ENCODE peak calls at places on chromosomes 6 and 20, in seven cellular contexts. Y is transverse colon, T is astrocyte of the spinal cord, X is tibial nerve, R is fibroblast of mammary gland, D is cardiac muscle cell, Q is testis. N is an unnamed sample.

GRCh38 chr6:92460133-92460532 is 959.2 kb downstream of the EPHA7 start:
- DNase-seq in D (no peak), X (no peak), Q (no peak), Y (no peak), T (no peak), R (no peak), N (no peak)

GRCh38 chr6:19492631-19493030 is 344.5 kb upstream of the ID4 start:
- DNase-seq in Q (no peak), Y (no peak), R (no peak), T (no peak), D (no peak), X (no peak), N (no peak)

GRCh38 chr20:43853174-43853803 is 61.4 kb upstream of the TOX2 start:
- DNase-seq in X (no peak), D (no peak), T (peak), Y (no peak), Q (no peak), R (peak), N (no peak)

GRCh38 chr20:23826541-23827018 is at the start of gene CST2:
- DNase-seq in R (peak), X (no peak), Y (no peak), T (no peak), D (no peak), Q (no peak), N (no peak)

GRCh38 chr6:34055223-34055933 is 90.5 kb downstream of the GRM4 start:
- DNase-seq in T (peak), D (peak), Y (peak), X (peak), R (peak), Q (peak), N (peak)

GRCh38 chr6:107030151-107030550 is 2.2 kb downstream of the MTRES1 start:
- DNase-seq in Q (no peak), Y (no peak), D (no peak), R (peak), X (no peak), T (no peak), N (no peak)

GRCh38 chr6:25703005-25703404 is 51.0 kb downstream of the SCGN start:
- DNase-seq in Q (no peak), Y (no peak), D (no peak), T (no peak), R (no peak), X (no peak), N (no peak)

GRCh38 chr20:776165-776564 is 7.9 kb upstream of the SLC52A3 start:
- DNase-seq in D (no peak), Y (no peak), X (no peak), T (no peak), R (no peak), Q (no peak), N (no peak)

GRCh38 chr6:1063671-1064355 is 248.1 kb upstream of the FOXQ1 start:
- DNase-seq in X (no peak), Y (no peak), D (no peak), R (peak), T (peak), Q (no peak), N (no peak)

GRCh38 chr20:63592661-63593060 is 18.6 kb upstream of the HELZ2 start:
- DNase-seq in X (no peak), R (no peak), D (no peak), Q (no peak), T (no peak), Y (no peak), N (no peak)

GRCh38 chr6:142693446-142693845 is 251.5 kb downstream of the HIVEP2 start:
- DNase-seq in T (peak), Q (no peak), D (no peak), Y (no peak), R (peak), X (no peak), N (no peak)

GRCh38 chr6:74657033-74657432 is 548.8 kb downstream of the COL12A1 start:
- DNase-seq in X (no peak), R (no peak), D (no peak), Q (no peak), T (peak), Y (no peak), N (no peak)

GRCh38 chr20:53738039-53738944 is 144.7 kb upstream of the ZNF217 start:
- DNase-seq in Y (peak), D (peak), R (peak), Q (peak), X (peak), T (peak), N (peak)

GRCh38 chr20:53981752-53982437 is 88.5 kb downstream of the BCAS1 start:
- DNase-seq in R (peak), Q (no peak), D (no peak), X (no peak), T (no peak), Y (no peak), N (no peak)

GRCh38 chr6:168648240-168648639 is 207.3 kb downstream of the SMOC2 start:
- DNase-seq in T (no peak), Q (peak), Y (no peak), R (no peak), D (no peak), X (no peak), N (no peak)

GRCh38 chr6:111973897-111974639 is 79.8 kb upstream of the CCN6 start:
- DNase-seq in R (peak), X (no peak), Q (no peak), T (peak), Y (no peak), D (no peak), N (no peak)

GRCh38 chr20:24362080-24362479 is 107.3 kb upstream of the SYNDIG1 start:
- DNase-seq in D (no peak), Q (no peak), X (no peak), Y (no peak), R (no peak), T (no peak), N (no peak)

GRCh38 chr6:113009682-113010081 is 662.6 kb downstream of the RFPL4B start:
- DNase-seq in X (no peak), D (no peak), T (peak), R (no peak), Y (no peak), Q (no peak), N (no peak)

GRCh38 chr6:48664850-48665249 is 553.9 kb upstream of the PTCHD4 start:
- DNase-seq in R (peak), D (no peak), Q (no peak), X (no peak), T (peak), Y (no peak), N (peak)

GRCh38 chr20:19253316-19253715 is 40.9 kb downstream of the SLC24A3 start:
- DNase-seq in D (no peak), T (no peak), R (peak), Q (no peak), X (no peak), Y (no peak), N (no peak)

GRCh38 chr20:50579511-50579910 is 69.3 kb downstream of the PTPN1 start:
- DNase-seq in D (no peak), T (no peak), Y (no peak), Q (no peak), X (no peak), R (no peak), N (no peak)

GRCh38 chr20:17845701-17846475 is 122.7 kb downstream of the SNX5 start:
- DNase-seq in D (no peak), T (no peak), Q (no peak), R (no peak), X (no peak), Y (peak), N (no peak)

GRCh38 chr6:6517059-6517458 is 71.5 kb upstream of the LY86 start:
- DNase-seq in X (no peak), Q (no peak), T (no peak), R (no peak), Y (no peak), D (no peak), N (no peak)

GRCh38 chr20:63699466-63700198 is 3.2 kb downstream of the TNFRSF6B start:
- DNase-seq in X (peak), T (no peak), D (no peak), R (no peak), Q (no peak), Y (no peak), N (no peak)

GRCh38 chr6:110067837-110068591 is 89.9 kb downstream of the GPR6 start:
- DNase-seq in Q (no peak), R (no peak), D (peak), Y (no peak), T (peak), X (no peak), N (no peak)

GRCh38 chr20:61662226-61662945 is 403.3 kb downstream of the TAF4 start:
- DNase-seq in D (no peak), R (no peak), T (no peak), Q (no peak), X (no peak), Y (no peak), N (no peak)

GRCh38 chr20:51563597-51564332 is 21.2 kb upstream of the NFATC2 start:
- DNase-seq in Y (peak), X (peak), T (peak), D (peak), Q (peak), R (peak), N (peak)

GRCh38 chr20:25090492-25091429 is 8.8 kb upstream of the VSX1 start:
- DNase-seq in X (no peak), D (no peak), T (no peak), R (no peak), Y (peak), Q (no peak), N (no peak)

GRCh38 chr20:8043687-8044278 is 24.2 kb upstream of the TMX4 start:
- DNase-seq in Q (no peak), X (peak), D (peak), Y (no peak), T (peak), R (peak), N (no peak)

GRCh38 chr6:134810402-134810801 is 139.5 kb downstream of the ALDH8A1 start:
- DNase-seq in R (peak), Q (no peak), T (no peak), D (no peak), X (no peak), Y (no peak), N (no peak)

GRCh38 chr6:33207569-33208088 is 671 bp upstream of the RING1 start:
- DNase-seq in Q (peak), D (peak), X (peak), Y (peak), T (peak), R (peak), N (no peak)

GRCh38 chr6:44128020-44128917 is 915 bp downstream of the TMEM63B start:
- DNase-seq in Q (peak), X (peak), T (no peak), R (peak), D (peak), Y (peak), N (no peak)

DNA sequence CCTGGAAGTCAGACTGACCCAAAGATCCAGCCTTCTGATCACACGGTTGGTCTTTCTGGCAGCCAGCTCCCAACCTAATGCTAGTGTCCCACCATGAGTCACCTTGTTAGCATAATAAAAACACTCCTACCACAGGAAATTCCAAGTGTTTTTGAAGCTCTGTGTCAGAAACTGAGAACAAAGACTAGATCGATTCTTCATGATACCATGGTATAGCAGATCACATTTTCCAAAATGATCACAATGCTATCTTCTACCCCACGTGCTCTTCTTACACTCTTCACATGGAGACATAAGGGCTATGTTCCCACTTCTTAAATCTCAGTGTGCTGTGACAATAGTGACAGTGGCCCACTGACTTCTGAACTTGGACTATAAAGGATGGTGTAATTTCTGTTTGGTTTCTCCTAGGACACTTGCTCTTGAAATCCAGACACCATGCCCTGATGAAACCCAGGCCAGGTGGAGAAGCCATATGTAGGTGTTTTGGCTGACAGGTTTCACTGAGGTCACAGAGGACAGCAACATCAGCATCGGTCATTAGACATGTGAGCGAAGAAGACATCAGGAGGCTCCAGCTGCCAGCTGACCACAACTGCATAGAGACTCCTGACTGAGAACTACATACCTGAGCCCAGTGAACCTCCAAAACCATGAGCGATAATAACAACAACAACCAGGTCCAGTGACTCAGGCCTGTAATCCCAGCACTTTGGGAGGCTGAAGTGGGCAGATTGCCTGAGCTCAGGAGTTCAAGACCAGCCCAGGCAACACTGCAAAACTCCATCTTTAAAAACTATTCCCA is 57.5 kb downstream of the MKKS start:
- DNase-seq in D (no peak), Y (no peak), T (peak), R (peak), Q (no peak), X (no peak), N (no peak)
- H3K4me3 ChIP-seq in D (no peak), Y (no peak), T (no peak), R (no peak), Q (no peak), X (no peak), N (no peak)

DNA sequence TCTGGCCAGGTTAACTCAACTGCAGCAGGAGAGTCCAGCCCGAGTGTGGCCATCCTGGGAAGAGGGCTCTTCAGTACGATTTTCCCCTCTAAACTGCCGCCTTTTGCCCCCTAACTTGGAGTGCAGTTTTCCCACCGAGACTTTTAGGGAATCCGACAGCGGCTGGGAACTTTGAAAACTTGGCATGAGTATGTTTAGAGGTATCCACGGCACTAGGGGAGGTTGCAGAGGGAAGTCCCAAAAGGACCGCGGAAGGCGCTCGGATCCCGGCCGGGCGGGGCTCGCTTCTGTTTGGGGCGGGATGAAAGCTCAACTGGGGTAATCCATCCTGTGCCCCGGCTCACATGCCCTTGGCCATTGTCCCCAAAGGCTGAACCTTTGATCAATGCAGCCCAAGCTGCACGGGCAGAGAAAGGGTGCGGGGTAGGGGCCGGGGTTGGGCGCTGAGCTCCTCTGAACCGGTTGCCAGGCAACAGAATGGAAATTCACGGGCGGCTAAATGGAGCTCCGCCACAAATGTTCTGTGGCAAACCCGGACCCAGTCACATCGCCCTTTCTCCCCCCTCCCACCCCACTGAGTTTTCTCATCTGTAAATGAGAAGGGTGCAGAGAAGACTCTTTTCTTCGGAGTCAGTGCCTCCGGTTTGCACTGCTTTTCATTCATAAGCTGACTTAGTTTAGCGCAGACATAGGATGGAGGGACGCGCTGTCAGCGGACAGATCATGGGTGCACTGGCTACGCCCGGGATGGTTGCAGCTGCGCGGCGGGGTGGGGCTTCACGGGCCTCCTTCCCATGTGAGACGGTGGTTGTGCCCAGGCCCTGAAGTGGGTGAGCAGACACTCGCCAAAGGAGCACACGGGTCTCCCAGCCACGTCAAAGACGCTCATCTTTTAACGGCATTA is 2.3 kb downstream of the BMP6 start:
- DNase-seq in D (peak), T (no peak), Q (peak), R (no peak), Y (peak), X (no peak), N (no peak)
- H3K4me3 ChIP-seq in D (peak), T (peak), Q (peak), R (peak), Y (no peak), X (peak), N (peak)

DNA sequence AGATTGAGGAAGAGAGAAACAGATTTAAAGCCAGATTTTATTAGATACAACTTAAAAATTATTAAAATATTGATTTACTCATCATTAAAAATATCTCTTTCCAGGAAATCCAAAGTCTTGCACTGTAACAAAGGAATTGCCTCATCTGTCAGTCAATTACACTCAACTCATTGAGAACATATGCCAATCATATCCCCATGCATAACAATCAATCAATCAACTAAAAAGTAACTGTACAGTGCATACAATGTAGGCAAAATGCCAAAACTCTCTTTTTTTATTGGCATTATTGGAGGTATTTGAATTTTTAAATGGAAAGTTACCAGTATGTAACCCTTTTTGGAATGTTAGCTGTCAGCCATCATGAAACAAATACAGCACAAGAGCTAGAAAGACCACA is 45.3 kb upstream of the FAM83B start:
- DNase-seq in X (no peak), R (no peak), D (no peak), T (no peak), Q (no peak), Y (no peak), N (no peak)
- H3K4me3 ChIP-seq in X (no peak), R (no peak), D (no peak), T (no peak), Q (no peak), Y (no peak), N (peak)

GRCh38 chr20:48850257-48850656 is 22.5 kb upstream of the PREX1 start:
- DNase-seq in Y (no peak), D (no peak), T (no peak), R (no peak), Q (no peak), X (no peak), N (no peak)

GRCh38 chr20:48852609-48853008 is 24.8 kb upstream of the PREX1 start:
- DNase-seq in Y (no peak), X (no peak), D (no peak), Q (no peak), T (no peak), R (no peak), N (no peak)

GRCh38 chr20:48849779-48850178 is 22.0 kb upstream of the PREX1 start:
- DNase-seq in D (no peak), T (no peak), R (no peak), Y (no peak), Q (no peak), X (no peak), N (no peak)

GRCh38 chr20:48850681-48851299 is 23.0 kb upstream of the PREX1 start:
- DNase-seq in R (no peak), D (no peak), X (no peak), Q (no peak), T (no peak), Y (no peak), N (no peak)

GRCh38 chr20:48851579-48851978 is 23.8 kb upstream of the PREX1 start:
- DNase-seq in D (no peak), Y (no peak), X (no peak), T (no peak), R (no peak), Q (no peak), N (no peak)
- H3K4me3 ChIP-seq in D (no peak), Y (no peak), X (no peak), T (no peak), R (no peak), Q (no peak), N (no peak)

GRCh38 chr20:47506335-47506734 is 4.6 kb downstream of the NCOA3 start:
- DNase-seq in X (no peak), Y (no peak), R (no peak), D (no peak), Q (no peak), T (no peak), N (no peak)

GRCh38 chr20:47506850-47507249 is 5.2 kb downstream of the NCOA3 start:
- DNase-seq in Q (no peak), D (no peak), X (no peak), Y (no peak), R (no peak), T (no peak), N (no peak)

GRCh38 chr20:47509685-47510084 is 8.0 kb downstream of the NCOA3 start:
- DNase-seq in T (no peak), Y (no peak), R (no peak), Q (no peak), D (no peak), X (no peak), N (no peak)

GRCh38 chr20:47508228-47508752 is 6.6 kb downstream of the NCOA3 start:
- DNase-seq in T (no peak), Y (no peak), R (no peak), X (no peak), Q (no peak), D (no peak), N (no peak)

GRCh38 chr20:47509104-47509661 is 7.5 kb downstream of the NCOA3 start:
- DNase-seq in R (no peak), X (no peak), D (no peak), Q (no peak), Y (no peak), T (no peak), N (no peak)
- H3K4me3 ChIP-seq in R (no peak), X (no peak), D (no peak), Q (no peak), Y (no peak), T (no peak), N (no peak)

DNA sequence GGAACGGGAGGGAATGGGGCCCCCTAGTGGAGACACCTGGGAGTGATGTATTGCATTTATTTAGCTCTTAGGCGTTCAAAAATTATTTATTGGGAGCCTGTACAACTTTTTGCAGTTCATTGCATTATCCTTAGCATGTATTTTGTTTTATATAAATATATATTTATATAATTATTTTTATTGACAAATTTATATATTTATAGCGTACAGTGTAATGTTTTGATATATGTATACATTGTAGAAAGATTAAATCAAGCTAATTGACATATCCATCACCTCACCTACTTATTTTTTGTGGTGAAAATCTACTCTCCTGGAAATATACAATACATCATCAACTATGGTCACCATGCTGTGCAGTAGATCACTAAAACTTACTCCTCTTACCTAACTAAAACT is 975 bp downstream of the SIRT5 start:
- DNase-seq in D (no peak), X (peak), R (no peak), Y (no peak), Q (no peak), T (no peak), N (no peak)
- H3K4me3 ChIP-seq in D (peak), X (peak), R (peak), Y (no peak), Q (peak), T (peak), N (peak)

DNA sequence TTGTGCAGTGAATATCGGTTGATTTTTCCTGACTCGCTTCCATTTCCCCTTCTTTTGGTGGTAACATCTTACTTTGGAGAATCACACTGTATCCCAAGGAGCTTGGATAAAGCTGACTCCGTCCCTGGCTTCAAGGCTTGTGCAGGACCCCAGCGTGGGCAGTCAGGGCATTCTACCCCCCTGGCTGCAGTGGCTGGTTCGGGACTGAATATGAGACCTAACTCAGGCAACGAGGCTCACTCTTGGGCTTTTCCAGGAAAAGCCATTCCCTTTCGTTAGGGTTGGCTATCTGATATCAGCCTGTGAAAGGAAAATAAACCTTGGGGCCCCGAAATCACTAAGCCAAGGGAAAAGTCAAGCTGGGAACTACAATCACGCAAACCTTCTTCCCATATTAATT is 30.1 kb upstream of the GJA1 start:
- DNase-seq in X (no peak), Q (no peak), D (no peak), T (no peak), Y (no peak), R (no peak), N (no peak)
- H3K4me3 ChIP-seq in X (no peak), Q (no peak), D (no peak), T (no peak), Y (no peak), R (no peak), N (no peak)

N was measured in AG04450.